ENCODE peak calls at places on chromosomes 13 and 19, in nine cellular contexts. I is HS-27A; C is effector memory CD4-positive, alpha-beta T cell; B is C1 segment of cervical spinal cord; Q is stimulated activated CD4-positive, alpha-beta T cell treated with anti-CD3 and anti-CD28 coated beads, Interleukin-4, amount 100 ng/mL, for 24 hours; X is omental fat pad; F is H4; V is nephron progenitor cell; O is progenitor cell of endocrine pancreas. A is an unnamed sample.

GRCh38 chr13:31328549-31329229 is 128.9 kb downstream of the B3GLCT start:
- DNase-seq in I (no peak), C (no peak), B (no peak), Q (no peak), X (no peak), F (peak; percentile 25), V (no peak), O (no peak), A (no peak)

GRCh38 chr13:23443878-23444277 is 10.4 kb upstream of the SACS start:
- DNase-seq in I (no peak), C (no peak), B (no peak), Q (no peak), X (no peak), F (no peak), V (no peak), O (no peak), A (no peak)

GRCh38 chr13:22009500-22009899 is 338.6 kb downstream of the FGF9 start:
- DNase-seq in I (no peak), C (no peak), B (no peak), Q (no peak), X (no peak), F (no peak), V (no peak), O (no peak), A (no peak)

GRCh38 chr13:34458756-34459462 is 483.2 kb upstream of the NBEA start:
- DNase-seq in I (no peak), C (no peak), B (no peak), Q (no peak), X (no peak), F (no peak), V (no peak), O (no peak), A (no peak)

GRCh38 chr13:112583592-112584277 is 4.2 kb downstream of the TUBGCP3 start:
- DNase-seq in I (no peak), C (no peak), B (peak; percentile 7), Q (no peak), X (no peak), F (no peak), V (no peak), O (no peak), A (peak; percentile 25)

GRCh38 chr19:45597425-45598111 is 4.4 kb downstream of the GPR4 start:
- DNase-seq in I (no peak), C (no peak), B (no peak), Q (no peak), X (no peak), F (no peak), V (no peak), O (no peak), A (no peak)

GRCh38 chr19:38683393-38684077 is 36.1 kb downstream of the ACTN4 start:
- DNase-seq in I (peak; percentile 98), C (peak; percentile 75), B (no peak), Q (peak; percentile 54), X (peak; percentile 64), F (peak; percentile 100), V (no peak), O (peak; percentile 68), A (no peak)

GRCh38 chr13:48773531-48774275 is 120.0 kb downstream of the CYSLTR2 start:
- DNase-seq in I (no peak), C (no peak), B (no peak), Q (no peak), X (no peak), F (no peak), V (no peak), O (no peak), A (no peak)

GRCh38 chr13:75255159-75255558 is 226.8 kb downstream of the TBC1D4 start:
- DNase-seq in I (no peak), C (no peak), B (no peak), Q (no peak), X (no peak), F (no peak), V (no peak), O (no peak), A (no peak)

GRCh38 chr13:28805193-28805819 is 14.8 kb upstream of the MTUS2 start:
- DNase-seq in I (no peak), C (no peak), B (no peak), Q (peak; percentile 17), X (no peak), F (no peak), V (peak; percentile 62), O (no peak), A (no peak)

GRCh38 chr13:112928958-112929777 is 39.8 kb upstream of the MCF2L start:
- DNase-seq in I (no peak), C (no peak), B (no peak), Q (no peak), X (no peak), F (no peak), V (no peak), O (no peak), A (no peak)

GRCh38 chr13:30679483-30680330 is 55.6 kb upstream of the ALOX5AP start:
- DNase-seq in I (no peak), C (no peak), B (peak; percentile 7), Q (peak; percentile 30), X (no peak), F (no peak), V (peak; percentile 34), O (no peak), A (peak; percentile 22)

GRCh38 chr13:109792416-109793090 is 6.2 kb upstream of the IRS2 start:
- DNase-seq in I (no peak), C (no peak), B (no peak), Q (no peak), X (no peak), F (no peak), V (no peak), O (no peak), A (no peak)

GRCh38 chr13:41652735-41653361 is 195.5 kb downstream of the RGCC start:
- DNase-seq in I (no peak), C (no peak), B (no peak), Q (peak; percentile 49), X (no peak), F (peak; percentile 46), V (peak; percentile 15), O (no peak), A (peak; percentile 58)

GRCh38 chr19:10643166-10643967 is 10.8 kb upstream of the ILF3 start:
- DNase-seq in I (no peak), C (no peak), B (no peak), Q (no peak), X (no peak), F (no peak), V (no peak), O (no peak), A (no peak)

GRCh38 chr19:50173144-50173543 is 10.1 kb upstream of the IZUMO2 start:
- DNase-seq in I (no peak), C (no peak), B (no peak), Q (no peak), X (no peak), F (peak; percentile 82), V (no peak), O (no peak), A (no peak)

GRCh38 chr13:52411629-52412028 is 5.7 kb upstream of the THSD1 start:
- DNase-seq in I (no peak), C (no peak), B (no peak), Q (no peak), X (no peak), F (no peak), V (no peak), O (no peak), A (no peak)

GRCh38 chr13:50156722-50157121 is 141.5 kb downstream of the KCNRG start:
- DNase-seq in I (no peak), C (no peak), B (no peak), Q (no peak), X (no peak), F (no peak), V (peak; percentile 18), O (no peak), A (no peak)

GRCh38 chr19:39695759-39696158 is 8.5 kb upstream of the LGALS14 start:
- DNase-seq in I (no peak), C (no peak), B (no peak), Q (no peak), X (no peak), F (no peak), V (no peak), O (no peak), A (no peak)

GRCh38 chr19:10362259-10362658 is 18.1 kb downstream of the TYK2 start:
- DNase-seq in I (no peak), C (no peak), B (no peak), Q (no peak), X (no peak), F (no peak), V (no peak), O (no peak), A (no peak)

GRCh38 chr13:30004204-30004603 is 153.8 kb upstream of the UBL3 start:
- DNase-seq in I (no peak), C (no peak), B (no peak), Q (no peak), X (no peak), F (no peak), V (no peak), O (no peak), A (no peak)

GRCh38 chr19:50889638-50890037 is 16.4 kb downstream of the KLK2 start:
- DNase-seq in I (no peak), C (no peak), B (no peak), Q (no peak), X (no peak), F (no peak), V (no peak), O (no peak), A (no peak)

GRCh38 chr19:34639491-34640085 is 37.4 kb downstream of the SCGB2B2 start:
- DNase-seq in I (peak; percentile 57), C (peak; percentile 34), B (no peak), Q (peak; percentile 70), X (no peak), F (peak; percentile 55), V (peak; percentile 36), O (no peak), A (peak; percentile 87)

GRCh38 chr13:20221772-20222171 is 10.3 kb downstream of the GJB6 start:
- DNase-seq in I (no peak), C (no peak), B (no peak), Q (no peak), X (no peak), F (no peak), V (no peak), O (no peak), A (no peak)

GRCh38 chr13:34464011-34464410 is 478.1 kb upstream of the NBEA start:
- DNase-seq in I (no peak), C (no peak), B (no peak), Q (no peak), X (no peak), F (no peak), V (no peak), O (no peak), A (no peak)

GRCh38 chr19:51926784-51927741 is at the start of gene ZNF613:
- DNase-seq in I (peak; percentile 92), C (peak; percentile 53), B (peak; percentile 92), Q (peak; percentile 87), X (peak; percentile 51), F (peak; percentile 97), V (peak; percentile 76), O (peak; percentile 60), A (peak; percentile 94)

GRCh38 chr13:74667656-74668055 is 533.5 kb upstream of the KLF12 start:
- DNase-seq in I (no peak), C (no peak), B (no peak), Q (no peak), X (no peak), F (no peak), V (no peak), O (no peak), A (no peak)